ENCODE peak calls at places on chromosomes 16 and 17, in ten cellular contexts. B is K562, O is mammary epithelial cell, R is A549, M is PC-9, G is thoracic aorta, L is heart right ventricle, S is DND-41, Z is AG04450, H is hepatocyte. K is an unnamed sample.

GRCh38 chr17:4267402-4267801 is 3.6 kb upstream of the ANKFY1 start:
- DNase-seq in B (no peak), O (no peak), R (no peak), M (no peak), G (no peak), L (no peak), S (no peak), Z (no peak), H (no peak), K (no peak)

GRCh38 chr17:4161179-4161559 is 18.2 kb downstream of the CYB5D2 start:
- DNase-seq in B (no peak), O (peak; percentile 90), R (peak; percentile 98), M (peak; percentile 91), G (peak; percentile 40), L (no peak), S (no peak), Z (peak; percentile 72), H (peak; percentile 76), K (no peak)

GRCh38 chr16:75476817-75477216 is 12.3 kb upstream of the TMEM170A start:
- DNase-seq in B (no peak), O (peak; percentile 79), R (no peak), M (no peak), G (no peak), L (no peak), S (no peak), Z (no peak), H (no peak), K (no peak)

GRCh38 chr16:84608281-84608680 is 9.6 kb downstream of the COTL1 start:
- DNase-seq in B (no peak), O (no peak), R (no peak), M (no peak), G (no peak), L (no peak), S (no peak), Z (no peak), H (no peak), K (no peak)

GRCh38 chr16:70474320-70475053 is 20.1 kb downstream of the FCSK start:
- DNase-seq in B (no peak), O (no peak), R (no peak), M (no peak), G (no peak), L (no peak), S (no peak), Z (no peak), H (no peak), K (no peak)

GRCh38 chr17:39164675-39165143 is 1.3 kb downstream of the ARL5C start:
- DNase-seq in B (peak; percentile 88), O (peak; percentile 71), R (peak; percentile 99), M (peak; percentile 67), G (peak; percentile 81), L (peak; percentile 95), S (peak; percentile 79), Z (peak; percentile 76), H (peak; percentile 81), K (peak; percentile 74)

GRCh38 chr17:17749921-17750320 is 68.7 kb downstream of the RAI1 start:
- DNase-seq in B (peak; percentile 63), O (peak; percentile 57), R (peak; percentile 81), M (no peak), G (no peak), L (peak; percentile 55), S (peak; percentile 34), Z (no peak), H (peak; percentile 70), K (peak; percentile 75)

GRCh38 chr16:13892301-13892700 is 27.7 kb upstream of the ERCC4 start:
- DNase-seq in B (no peak), O (no peak), R (no peak), M (no peak), G (no peak), L (no peak), S (no peak), Z (no peak), H (no peak), K (no peak)

DNA sequence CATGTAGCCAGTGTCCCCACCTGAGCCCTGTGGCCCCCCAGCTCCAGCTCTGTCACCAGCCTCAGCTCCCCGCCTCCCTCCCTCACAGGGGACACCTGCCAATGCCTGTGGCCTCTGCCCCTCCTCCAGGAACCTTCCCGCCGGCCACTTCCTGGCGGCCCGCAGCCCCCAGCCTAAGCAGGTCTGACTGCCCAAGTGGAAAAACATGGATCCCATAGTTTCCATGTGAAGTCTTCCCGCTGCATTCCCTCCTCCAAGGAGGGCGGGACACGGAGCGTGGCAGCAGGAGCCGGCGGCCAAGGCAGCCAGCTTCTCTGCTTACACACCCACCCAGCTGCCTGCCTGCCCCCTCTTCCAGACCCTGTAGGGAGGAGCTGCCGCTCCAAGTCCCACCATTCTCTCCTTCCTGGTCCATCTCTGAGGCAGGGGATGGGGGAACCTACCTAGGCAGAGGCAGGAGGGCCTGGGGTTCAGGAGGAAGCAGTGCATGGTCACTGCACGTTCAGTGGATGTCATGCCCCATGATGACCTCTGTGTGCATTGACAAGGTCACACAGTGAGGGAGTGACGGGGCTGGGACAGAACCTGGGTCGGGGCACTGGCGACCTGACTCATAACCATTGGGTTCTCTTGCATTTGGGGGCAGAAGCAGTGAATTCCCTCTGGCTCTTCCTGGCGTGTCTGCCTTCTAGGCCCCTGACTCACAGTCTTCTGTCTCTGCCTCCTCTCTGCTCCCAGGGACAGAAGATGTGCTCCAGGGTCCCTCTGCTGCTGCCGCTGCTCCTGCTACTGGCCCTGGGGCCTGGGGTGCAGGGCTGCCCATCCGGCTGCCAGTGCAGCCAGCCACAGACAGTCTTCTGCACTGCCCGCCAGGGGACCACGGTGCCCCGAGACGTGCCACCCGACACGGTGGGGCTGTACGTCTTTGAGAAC is 8.7 kb downstream of the VASN start:
- DNase-seq in B (peak; percentile 15), O (no peak), R (no peak), M (no peak), G (no peak), L (no peak), S (no peak), Z (no peak), H (no peak), K (no peak)
- H3K9me3 ChIP-seq in B (no peaks in the 10 kb centered on the region), O (no peaks in the 10 kb centered on the region), R (no peaks in the 10 kb centered on the region), M (no peaks in the 10 kb centered on the region), G (no peaks in the 10 kb centered on the region), L (no peaks in the 10 kb centered on the region), S (no peaks in the 10 kb centered on the region), Z (peaks cover 4% of the 10 kb centered on the region), H (no peaks in the 10 kb centered on the region), K (no peaks in the 10 kb centered on the region)

GRCh38 chr17:7252176-7253043 is at the start of gene ELP5:
- DNase-seq in B (peak; percentile 69), O (peak; percentile 92), R (peak; percentile 97), M (peak; percentile 95), G (peak; percentile 85), L (peak; percentile 97), S (peak; percentile 88), Z (peak; percentile 81), H (peak; percentile 95), K (peak; percentile 98)

GRCh38 chr17:7254511-7254910 is 2.5 kb downstream of the ELP5 start:
- DNase-seq in B (no peak), O (no peak), R (no peak), M (no peak), G (no peak), L (no peak), S (no peak), Z (no peak), H (peak; percentile 5), K (no peak)

GRCh38 chr17:7250655-7251329 is 742 bp downstream of the CTDNEP1 start:
- DNase-seq in B (no peak), O (no peak), R (no peak), M (no peak), G (no peak), L (no peak), S (peak; percentile 28), Z (no peak), H (peak; percentile 35), K (no peak)

GRCh38 chr17:7251330-7252175 is at the start of gene CTDNEP1:
- DNase-seq in B (peak; percentile 83), O (peak; percentile 99), R (peak; percentile 99), M (peak; percentile 99), G (peak; percentile 94), L (peak; percentile 99), S (peak; percentile 98), Z (peak; percentile 99), H (peak; percentile 99), K (peak; percentile 99)

GRCh38 chr17:7253082-7253481 is 1.1 kb downstream of the ELP5 start:
- DNase-seq in B (no peak), O (no peak), R (no peak), M (no peak), G (no peak), L (no peak), S (no peak), Z (no peak), H (no peak), K (no peak)
- H3K4me3 ChIP-seq in B (peak overlapping the region; percentile 95), O (peak overlapping the region; percentile 81), R (peak overlapping the region; percentile 99), M (peak overlapping the region; percentile 72), G (peak overlapping the region; percentile 98), L (peak overlapping the region; percentile 100), S (peak overlapping the region; percentile 76), Z (peak overlapping the region; percentile 93), H (peak overlapping the region; percentile 65), K (peak overlapping the region; percentile 89)

GRCh38 chr17:75614006-75614405 is 19.2 kb upstream of the SMIM5 start:
- DNase-seq in B (peak; percentile 67), O (no peak), R (no peak), M (no peak), G (no peak), L (no peak), S (no peak), Z (no peak), H (no peak), K (no peak)
- TF ChIP-seq CTCF in B (peak; percentile 82), O (no peak), R (peak; percentile 31), M (no peak), G (no peak), L (no peak), S (peak; percentile 6), Z (peak; percentile 1), H (no peak), K (peak; percentile 30)

GRCh38 chr17:69761011-69761410 is 314.0 kb upstream of the KCNJ16 start:
- DNase-seq in B (no peak), O (peak; percentile 19), R (no peak), M (no peak), G (no peak), L (no peak), S (no peak), Z (no peak), H (no peak), K (no peak)

GRCh38 chr17:69762359-69762758 is 312.7 kb upstream of the KCNJ16 start:
- DNase-seq in B (no peak), O (no peak), R (no peak), M (no peak), G (no peak), L (no peak), S (no peak), Z (no peak), H (no peak), K (no peak)

GRCh38 chr17:69762766-69763165 is 312.3 kb upstream of the KCNJ16 start:
- DNase-seq in B (no peak), O (no peak), R (no peak), M (no peak), G (no peak), L (no peak), S (no peak), Z (no peak), H (no peak), K (no peak)

GRCh38 chr17:69760562-69760961 is 314.5 kb upstream of the KCNJ16 start:
- DNase-seq in B (no peak), O (peak; percentile 70), R (no peak), M (no peak), G (no peak), L (no peak), S (no peak), Z (no peak), H (no peak), K (no peak)

DNA sequence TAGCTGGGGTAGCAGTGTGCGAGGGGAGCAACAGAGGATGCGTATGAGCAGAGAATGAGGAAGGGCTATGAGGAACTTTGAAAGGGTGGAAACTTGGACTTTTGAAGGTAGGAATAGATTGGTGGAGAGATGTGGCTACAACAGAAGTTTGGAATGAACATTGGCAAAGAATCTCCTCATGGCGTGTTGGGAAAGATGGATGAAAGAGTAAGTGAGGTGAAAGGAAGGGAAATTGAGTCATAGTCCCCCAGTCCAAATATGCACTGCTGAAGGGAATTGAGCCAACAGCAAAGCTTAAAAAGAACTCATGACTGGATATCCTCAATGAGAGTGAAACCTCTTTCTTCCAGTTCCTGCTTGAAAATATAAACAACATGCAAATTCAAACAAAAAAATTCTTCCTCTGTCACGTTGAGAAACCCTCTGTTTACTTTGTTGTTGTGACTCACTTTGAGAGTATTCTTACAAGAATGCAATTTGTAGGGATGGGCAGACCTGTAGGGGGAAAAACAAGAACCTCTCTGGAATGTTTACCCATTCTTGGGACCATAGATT is 313.2 kb upstream of the KCNJ16 start:
- DNase-seq in B (no peak), O (peak; percentile 87), R (peak; percentile 77), M (peak; percentile 19), G (no peak), L (no peak), S (no peak), Z (peak; percentile 93), H (peak; percentile 48), K (no peak)
- H3K9me3 ChIP-seq in B (no peaks in the 10 kb centered on the region), O (no peaks in the 10 kb centered on the region), R (no peaks in the 10 kb centered on the region), M (peaks cover 31% of the 10 kb centered on the region), G (no peaks in the 10 kb centered on the region), L (no peaks in the 10 kb centered on the region), S (no peaks in the 10 kb centered on the region), Z (no peaks in the 10 kb centered on the region), H (no peaks in the 10 kb centered on the region), K (no peaks in the 10 kb centered on the region)

K was measured in Peyer's patch.